ENCODE peak calls at places on chromosome 19, in four cellular contexts. One of them, this sample, is unnamed.

GRCh38 chr19:31408460-31409124 is 59.4 kb upstream of the TSHZ3 start:
- DNase-seq in GM12878: no peak
- DNase-seq in K562: no peak
- DNase-seq in HepG2: no peak
- DNase-seq in this sample: no peak

GRCh38 chr19:16621165-16621800 is 6.7 kb downstream of the MED26 start:
- DNase-seq in K562: no peak
- DNase-seq in HepG2: no peak
- DNase-seq in GM12878: no peak
- DNase-seq in this sample: no peak

GRCh38 chr19:47348819-47349795 is at the start of gene DHX34:
- DNase-seq in GM12878: peak; percentile 98
- DNase-seq in HepG2: peak; percentile 96
- DNase-seq in K562: peak; percentile 100
- DNase-seq in this sample: peak; percentile 99

GRCh38 chr19:3698386-3698950 is 1.8 kb downstream of the PIP5K1C start:
- DNase-seq in HepG2: no peak
- DNase-seq in K562: no peak
- DNase-seq in GM12878: no peak
- DNase-seq in this sample: no peak

GRCh38 chr19:41926861-41927809 is 1.1 kb downstream of the ERFL start:
- DNase-seq in HepG2: no peak
- DNase-seq in GM12878: no peak
- DNase-seq in K562: no peak
- DNase-seq in this sample: no peak

GRCh38 chr19:2095338-2095938 is 688 bp downstream of the MOB3A start:
- DNase-seq in K562: no peak
- DNase-seq in GM12878: no peak
- DNase-seq in HepG2: no peak
- DNase-seq in this sample: no peak

GRCh38 chr19:57063070-57063469 is 56.7 kb upstream of the USP29 start:
- DNase-seq in GM12878: no peak
- DNase-seq in K562: no peak
- DNase-seq in HepG2: no peak
- DNase-seq in this sample: no peak

GRCh38 chr19:10471909-10472308 is 31.2 kb downstream of the KEAP1 start:
- DNase-seq in HepG2: peak; percentile 54
- DNase-seq in GM12878: no peak
- DNase-seq in K562: no peak
- DNase-seq in this sample: no peak

GRCh38 chr19:54435551-54436016 is 13.4 kb upstream of the LENG8 start:
- DNase-seq in HepG2: no peak
- DNase-seq in GM12878: no peak
- DNase-seq in K562: no peak
- DNase-seq in this sample: peak; percentile 33

GRCh38 chr19:2782357-2782935 is 627 bp downstream of the SGTA start:
- DNase-seq in HepG2: no peak
- DNase-seq in K562: no peak
- DNase-seq in GM12878: no peak
- DNase-seq in this sample: no peak

GRCh38 chr19:31315621-31316011 is 33.6 kb downstream of the TSHZ3 start:
- DNase-seq in K562: no peak
- DNase-seq in HepG2: no peak
- DNase-seq in GM12878: no peak
- DNase-seq in this sample: no peak

GRCh38 chr19:5963855-5964254 is 14.1 kb downstream of the RANBP3 start:
- DNase-seq in HepG2: no peak
- DNase-seq in GM12878: no peak
- DNase-seq in K562: no peak
- DNase-seq in this sample: no peak

GRCh38 chr19:51339313-51339686 is 2.6 kb downstream of the VSIG10L start:
- DNase-seq in K562: peak; percentile 43
- DNase-seq in HepG2: no peak
- DNase-seq in GM12878: no peak
- DNase-seq in this sample: no peak

GRCh38 chr19:19486343-19487076 is 28.8 kb downstream of the TSSK6 start:
- DNase-seq in GM12878: no peak
- DNase-seq in HepG2: no peak
- DNase-seq in K562: no peak
- DNase-seq in this sample: no peak

GRCh38 chr19:51227324-51227723 is 2.4 kb downstream of the CD33 start:
- DNase-seq in K562: no peak
- DNase-seq in HepG2: no peak
- DNase-seq in GM12878: no peak
- DNase-seq in this sample: no peak

GRCh38 chr19:17348700-17349099 is 11.3 kb downstream of the GTPBP3 start:
- DNase-seq in K562: no peak
- DNase-seq in GM12878: no peak
- DNase-seq in HepG2: peak; percentile 42
- DNase-seq in this sample: peak; percentile 54

DNA sequence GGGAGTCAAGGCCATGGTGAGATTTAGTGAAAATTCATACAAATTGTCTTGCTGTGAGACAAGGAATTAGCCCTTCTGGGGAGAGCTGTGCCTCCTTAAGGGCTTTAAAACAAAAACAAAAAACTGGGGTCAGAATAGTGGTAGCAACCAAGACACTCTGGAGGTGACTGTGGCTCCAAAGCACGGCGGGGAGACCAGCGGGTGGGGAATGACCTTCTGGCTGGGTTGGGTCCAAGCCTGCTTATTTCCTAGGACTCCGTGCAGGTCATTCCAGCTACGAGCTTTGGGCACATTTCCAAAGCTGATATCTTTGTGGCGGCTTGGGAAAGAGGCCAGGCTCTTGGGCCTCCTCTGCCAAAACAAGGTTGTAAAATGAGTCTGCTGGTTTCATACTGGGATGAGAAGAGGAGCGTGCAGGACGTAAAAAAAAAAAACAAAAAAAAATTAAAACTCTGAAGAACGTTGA is 348.3 kb downstream of the UQCRFS1 start:
- DNase-seq in GM12878: no peak
- DNase-seq in HepG2: no peak
- DNase-seq in K562: no peak
- DNase-seq in this sample: no peak
- TF ChIP-seq TCF7 in GM12878: no peak
- TF ChIP-seq TCF7 in HepG2: no peak
- TF ChIP-seq TCF7 in K562: no peak
- TF ChIP-seq TCF7 in this sample: no peak

DNA sequence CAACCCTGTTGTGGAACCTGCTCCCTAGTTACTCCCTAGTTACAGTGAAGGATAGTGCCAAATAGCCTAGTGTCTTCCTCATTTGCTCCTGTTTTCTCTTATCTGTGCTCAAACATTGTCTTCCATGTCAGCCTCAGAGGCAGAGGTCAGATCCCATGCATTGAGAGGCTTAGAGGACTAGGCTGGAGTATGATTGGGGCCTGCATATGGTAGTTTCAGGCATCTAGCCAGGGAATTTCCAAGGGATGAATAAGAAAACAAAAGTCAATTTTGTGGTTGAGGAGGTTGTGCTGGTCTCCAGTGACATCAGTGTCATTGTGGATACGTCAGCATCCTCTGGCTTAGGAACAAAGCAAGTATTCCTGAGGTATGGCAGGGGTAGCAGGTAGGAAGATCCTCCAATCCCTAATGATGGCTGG is 9.4 kb downstream of the ZNF546 start:
- DNase-seq in HepG2: no peak
- DNase-seq in K562: peak; percentile 73
- DNase-seq in GM12878: no peak
- DNase-seq in this sample: no peak
- TF ChIP-seq TCF7 in HepG2: no peak
- TF ChIP-seq TCF7 in K562: no peak
- TF ChIP-seq TCF7 in GM12878: no peak
- TF ChIP-seq TCF7 in this sample: no peak

GRCh38 chr19:9076886-9077285 is 10.0 kb upstream of the OR1M1 start:
- DNase-seq in K562: no peak
- DNase-seq in HepG2: no peak
- DNase-seq in GM12878: no peak
- DNase-seq in this sample: no peak

GRCh38 chr19:9070066-9070465 is 16.8 kb upstream of the OR1M1 start:
- DNase-seq in HepG2: no peak
- DNase-seq in GM12878: no peak
- DNase-seq in K562: no peak
- DNase-seq in this sample: peak; percentile 20

GRCh38 chr19:9073806-9074205 is 13.1 kb upstream of the OR1M1 start:
- DNase-seq in HepG2: no peak
- DNase-seq in K562: no peak
- DNase-seq in GM12878: no peak
- DNase-seq in this sample: peak; percentile 20

GRCh38 chr19:9078651-9079050 is 8.2 kb upstream of the OR1M1 start:
- DNase-seq in GM12878: no peak
- DNase-seq in HepG2: no peak
- DNase-seq in K562: no peak
- DNase-seq in this sample: no peak

GRCh38 chr19:9075064-9075964 is 11.5 kb upstream of the OR1M1 start:
- DNase-seq in GM12878: no peak
- DNase-seq in K562: peak; percentile 96
- DNase-seq in HepG2: peak; percentile 65
- DNase-seq in this sample: peak; percentile 31
- TF ChIP-seq TCF7 in GM12878: no peak
- TF ChIP-seq TCF7 in K562: peak; percentile 85
- TF ChIP-seq TCF7 in HepG2: peak; percentile 23
- TF ChIP-seq TCF7 in this sample: no peak

GRCh38 chr19:35024095-35024494 is 6.2 kb upstream of the SCN1B start:
- DNase-seq in K562: no peak
- DNase-seq in GM12878: no peak
- DNase-seq in HepG2: no peak
- DNase-seq in this sample: no peak

GRCh38 chr19:35021016-35021415 is 9.3 kb upstream of the SCN1B start:
- DNase-seq in GM12878: no peak
- DNase-seq in HepG2: no peak
- DNase-seq in K562: no peak
- DNase-seq in this sample: no peak

GRCh38 chr19:35021596-35021995 is 8.7 kb upstream of the SCN1B start:
- DNase-seq in HepG2: no peak
- DNase-seq in K562: no peak
- DNase-seq in GM12878: no peak
- DNase-seq in this sample: no peak

GRCh38 chr19:35022460-35022859 is 7.8 kb upstream of the SCN1B start:
- DNase-seq in K562: no peak
- DNase-seq in GM12878: no peak
- DNase-seq in HepG2: no peak
- DNase-seq in this sample: no peak

GRCh38 chr19:35023428-35023827 is 6.8 kb upstream of the SCN1B start:
- DNase-seq in GM12878: no peak
- DNase-seq in HepG2: no peak
- DNase-seq in K562: no peak
- DNase-seq in this sample: no peak
- TF ChIP-seq TCF7 in GM12878: no peak
- TF ChIP-seq TCF7 in HepG2: no peak
- TF ChIP-seq TCF7 in K562: no peak
- TF ChIP-seq TCF7 in this sample: no peak

DNA sequence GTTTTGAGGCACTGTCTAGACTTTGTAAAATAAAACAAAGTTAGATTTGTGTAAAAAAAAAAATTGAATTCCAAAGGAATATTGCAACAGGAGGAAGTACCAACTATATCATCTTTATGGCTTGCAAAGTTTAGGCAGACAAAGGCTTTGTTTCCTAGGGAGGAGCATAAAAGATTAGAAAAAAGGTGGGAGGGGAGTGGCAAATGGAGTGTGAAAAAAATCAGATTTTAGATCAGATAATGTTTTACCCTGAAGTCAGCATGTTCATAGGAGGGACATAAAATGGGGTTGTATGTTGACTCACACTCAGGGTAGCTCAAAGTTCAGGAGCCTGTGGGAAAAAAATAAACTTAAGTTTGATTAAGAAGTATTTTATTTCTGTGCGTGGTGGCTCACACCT is 3.7 kb downstream of the ZNF85 start:
- DNase-seq in GM12878: no peak
- DNase-seq in HepG2: peak; percentile 2
- DNase-seq in K562: no peak
- DNase-seq in this sample: no peak
- TF ChIP-seq TCF7 in GM12878: no peak
- TF ChIP-seq TCF7 in HepG2: no peak
- TF ChIP-seq TCF7 in K562: no peak
- TF ChIP-seq TCF7 in this sample: no peak

GRCh38 chr19:4715529-4716221 is 8.0 kb downstream of the DPP9 start:
- DNase-seq in GM12878: no peak
- DNase-seq in HepG2: peak; percentile 80
- DNase-seq in K562: no peak
- DNase-seq in this sample: no peak

GRCh38 chr19:4714016-4714415 is 9.6 kb downstream of the DPP9 start:
- DNase-seq in GM12878: no peak
- DNase-seq in K562: no peak
- DNase-seq in HepG2: no peak
- DNase-seq in this sample: no peak

GRCh38 chr19:4712771-4713170 is 10.9 kb downstream of the DPP9 start:
- DNase-seq in GM12878: no peak
- DNase-seq in HepG2: no peak
- DNase-seq in K562: no peak
- DNase-seq in this sample: no peak

GRCh38 chr19:4711211-4711610 is 12.4 kb downstream of the DPP9 start:
- DNase-seq in K562: no peak
- DNase-seq in HepG2: no peak
- DNase-seq in GM12878: no peak
- DNase-seq in this sample: no peak

DNA sequence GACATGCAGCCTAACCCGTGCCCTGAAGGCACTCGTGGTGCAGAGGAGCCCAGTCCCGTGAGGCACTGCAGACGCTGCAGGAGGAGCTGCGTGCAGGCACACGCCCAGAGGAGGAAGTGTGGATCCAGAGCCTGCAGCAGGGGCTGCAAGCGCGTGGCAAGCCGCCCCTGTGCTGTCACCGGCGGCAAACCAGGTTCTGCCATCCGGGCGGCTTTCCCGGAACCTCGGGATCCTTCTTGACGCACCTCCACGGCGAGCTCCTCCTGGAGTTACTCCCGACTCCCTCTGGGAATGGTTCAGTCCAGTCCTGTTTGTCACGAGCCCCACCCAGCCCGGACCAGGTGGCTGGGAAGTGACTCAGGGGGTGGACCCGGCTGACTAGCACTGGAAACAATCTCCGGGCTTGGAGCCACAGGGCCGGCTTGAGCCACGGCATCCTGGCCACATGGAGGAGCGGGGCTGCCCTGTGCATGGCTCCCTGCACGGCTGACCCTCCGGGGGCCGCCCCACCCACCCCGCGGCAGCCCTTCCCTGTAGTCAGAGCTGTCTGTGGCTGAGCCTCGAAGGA is 10.2 kb downstream of the DPP9 start:
- DNase-seq in K562: no peak
- DNase-seq in HepG2: no peak
- DNase-seq in GM12878: no peak
- DNase-seq in this sample: no peak
- TF ChIP-seq TCF7 in K562: no peak
- TF ChIP-seq TCF7 in HepG2: no peak
- TF ChIP-seq TCF7 in GM12878: no peak
- TF ChIP-seq TCF7 in this sample: no peak